ENCODE peak calls at places on chromosomes 4 and X, in ten cellular contexts. A is upper lobe of left lung; K is CD4-positive, CD25-positive, alpha-beta regulatory T cell; Q is heart right ventricle; D is heart left ventricle; E is CD8-positive, alpha-beta memory T cell; B is K562; W is testis; O is mammary epithelial cell; M is Karpas-422. C is an unnamed sample.

GRCh38 chr4:33104190-33104773 is 2384.1 kb downstream of the PCDH7 start:
- DNase-seq in A (no peak), K (no peak), Q (no peak), D (no peak), E (no peak), B (no peak), W (no peak), O (no peak), M (no peak), C (no peak)

GRCh38 chr4:83922419-83922818 is 386.5 kb downstream of the GPAT3 start:
- DNase-seq in A (no peak), K (no peak), Q (no peak), D (no peak), E (no peak), B (no peak), W (no peak), O (no peak), M (no peak), C (peak)

GRCh38 chr4:56155432-56155831 is 206.7 kb downstream of the CEP135 start:
- DNase-seq in A (no peak), K (no peak), Q (no peak), D (no peak), E (no peak), B (no peak), W (no peak), O (no peak), M (no peak), C (no peak)

GRCh38 chr4:76663794-76664193 is 228.8 kb downstream of the SHROOM3 start:
- DNase-seq in A (no peak), K (no peak), Q (no peak), D (no peak), E (no peak), B (no peak), W (no peak), O (no peak), M (no peak), C (no peak)

GRCh38 chr4:94277539-94277938 is 65.1 kb downstream of the HPGDS start:
- DNase-seq in A (no peak), K (no peak), Q (no peak), D (no peak), E (no peak), B (no peak), W (no peak), O (no peak), M (no peak), C (no peak)

GRCh38 chr4:47838445-47838844 is 578 bp upstream of the CORIN start:
- DNase-seq in A (no peak), K (no peak), Q (no peak), D (no peak), E (no peak), B (no peak), W (no peak), O (no peak), M (peak), C (no peak)

GRCh38 chr4:157115613-157116340 is 39.8 kb downstream of the GLRB start:
- DNase-seq in A (no peak), K (no peak), Q (no peak), D (no peak), E (no peak), B (no peak), W (no peak), O (peak), M (no peak), C (no peak)

GRCh38 chrX:153921511-153922285 is 4.4 kb downstream of the ARHGAP4 start:
- DNase-seq in A (no peak), K (no peak), Q (no peak), D (peak), E (no peak), B (no peak), W (no peak), O (no peak), M (no peak), C (no peak)

GRCh38 chrX:71618787-71619186 is 476 bp upstream of the CXCR3 start:
- DNase-seq in A (no peak), K (no peak), Q (no peak), D (no peak), E (no peak), B (no peak), W (no peak), O (no peak), M (no peak), C (no peak)
- H3K4me3 ChIP-seq in A (no peak), K (peak), Q (no peak), D (no peak), E (peak), B (no peak), W (no peak), O (no peak), M (no peak), C (no peak)

GRCh38 chrX:38804481-38805293 is 3.4 kb downstream of the MID1IP1 start:
- DNase-seq in A (peak), K (peak), Q (peak), D (peak), E (peak), B (peak), W (no peak), O (peak), M (no peak), C (no peak)

GRCh38 chrX:38807873-38808272 is 6.6 kb downstream of the MID1IP1 start:
- DNase-seq in A (no peak), K (no peak), Q (no peak), D (no peak), E (no peak), B (no peak), W (no peak), O (no peak), M (no peak), C (no peak)

GRCh38 chrX:38805294-38806053 is 4.2 kb downstream of the MID1IP1 start:
- DNase-seq in A (peak), K (peak), Q (peak), D (peak), E (peak), B (peak), W (peak), O (peak), M (no peak), C (no peak)

GRCh38 chrX:38806054-38806389 is 4.8 kb downstream of the MID1IP1 start:
- DNase-seq in A (no peak), K (no peak), Q (no peak), D (no peak), E (no peak), B (peak), W (peak), O (no peak), M (no peak), C (no peak)

GRCh38 chrX:38806875-38807601 is 5.8 kb downstream of the MID1IP1 start:
- DNase-seq in A (no peak), K (no peak), Q (no peak), D (no peak), E (no peak), B (no peak), W (no peak), O (no peak), M (no peak), C (no peak)
- H3K27ac ChIP-seq in A (peak), K (peak), Q (peak), D (no peak), E (peak), B (peak), W (no peak), O (peak), M (no peak), C (no peak)

DNA sequence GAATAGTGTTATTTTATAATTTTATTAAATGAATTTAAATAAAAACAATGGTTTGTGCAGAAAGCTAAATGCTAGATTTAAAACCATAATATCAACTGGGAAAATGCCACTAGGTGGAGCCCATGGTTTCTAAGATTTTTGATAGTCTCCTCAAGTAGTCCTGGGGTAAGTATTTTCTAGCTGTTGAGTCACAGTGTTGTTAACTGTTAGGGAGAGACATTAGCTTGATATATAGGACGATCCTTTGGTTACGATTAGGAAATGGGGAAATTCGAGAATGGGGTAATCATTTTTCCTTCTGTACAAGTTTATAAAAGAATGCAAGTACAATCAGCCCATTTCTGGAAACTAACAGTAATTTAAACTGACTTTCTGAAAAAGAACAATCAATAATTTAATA is 378.4 kb downstream of the ANKRD50 start:
- DNase-seq in A (no peak), K (no peak), Q (peak), D (no peak), E (no peak), B (peak), W (peak), O (peak), M (peak), C (peak)
- H3K4me3 ChIP-seq in A (no peak), K (no peak), Q (no peak), D (no peak), E (no peak), B (no peak), W (no peak), O (no peak), M (no peak), C (no peak)

GRCh38 chr4:154569584-154569983 is 6.8 kb downstream of the FGB start:
- DNase-seq in A (no peak), K (no peak), Q (no peak), D (no peak), E (no peak), B (no peak), W (no peak), O (no peak), M (no peak), C (no peak)
- H3K27ac ChIP-seq in A (no peak), K (no peak), Q (no peak), D (no peak), E (no peak), B (no peak), W (no peak), O (no peak), M (no peak), C (no peak)

GRCh38 chr4:8383451-8384160 is 56.9 kb downstream of the ACOX3 start:
- DNase-seq in A (no peak), K (no peak), Q (no peak), D (no peak), E (no peak), B (no peak), W (peak), O (no peak), M (no peak), C (no peak)

GRCh38 chr4:8385611-8386010 is 54.9 kb downstream of the ACOX3 start:
- DNase-seq in A (no peak), K (no peak), Q (no peak), D (peak), E (no peak), B (no peak), W (no peak), O (no peak), M (no peak), C (no peak)

GRCh38 chr4:8384397-8385060 is 56.0 kb downstream of the ACOX3 start:
- DNase-seq in A (peak), K (no peak), Q (no peak), D (peak), E (no peak), B (no peak), W (no peak), O (no peak), M (no peak), C (no peak)

GRCh38 chr4:8386731-8387130 is 53.8 kb downstream of the ACOX3 start:
- DNase-seq in A (no peak), K (no peak), Q (no peak), D (no peak), E (no peak), B (no peak), W (no peak), O (no peak), M (no peak), C (no peak)

GRCh38 chr4:8385106-8385505 is 55.4 kb downstream of the ACOX3 start:
- DNase-seq in A (no peak), K (no peak), Q (no peak), D (peak), E (no peak), B (peak), W (no peak), O (no peak), M (no peak), C (no peak)
- H3K4me3 ChIP-seq in A (no peak), K (no peak), Q (no peak), D (no peak), E (no peak), B (no peak), W (no peak), O (no peak), M (no peak), C (no peak)